ENCODE peak calls at places on chromosome 10, in five cellular contexts. One of them, this sample, is unnamed.

GRCh38 chr10:28722065-28722803 is 44.9 kb downstream of the BAMBI start:
- DNase-seq in pancreas: no peak
- DNase-seq in AG04449: no peak
- DNase-seq in fibroblast of pulmonary artery: peak
- DNase-seq in IMR-90: peak
- DNase-seq in this sample: peak

GRCh38 chr10:89837173-89838001 is 136.0 kb downstream of the KIF20B start:
- DNase-seq in pancreas: peak
- DNase-seq in AG04449: no peak
- DNase-seq in fibroblast of pulmonary artery: peak
- DNase-seq in IMR-90: peak
- DNase-seq in this sample: no peak

GRCh38 chr10:48429309-48429708 is 122.8 kb downstream of the MAPK8 start:
- DNase-seq in pancreas: no peak
- DNase-seq in AG04449: no peak
- DNase-seq in fibroblast of pulmonary artery: no peak
- DNase-seq in IMR-90: no peak
- DNase-seq in this sample: no peak

GRCh38 chr10:71694567-71694968 is 25.0 kb downstream of the C10orf105 start:
- DNase-seq in pancreas: no peak
- DNase-seq in AG04449: no peak
- DNase-seq in fibroblast of pulmonary artery: no peak
- DNase-seq in IMR-90: no peak
- DNase-seq in this sample: no peak

GRCh38 chr10:55630491-55631056 is 730.5 kb downstream of the ZWINT start:
- DNase-seq in pancreas: no peak
- DNase-seq in AG04449: no peak
- DNase-seq in fibroblast of pulmonary artery: peak
- DNase-seq in IMR-90: no peak
- DNase-seq in this sample: peak

GRCh38 chr10:92799591-92799990 is 48.7 kb upstream of the EXOC6 start:
- DNase-seq in pancreas: no peak
- DNase-seq in AG04449: no peak
- DNase-seq in fibroblast of pulmonary artery: peak
- DNase-seq in IMR-90: peak
- DNase-seq in this sample: no peak

GRCh38 chr10:77160679-77161078 is 476.9 kb downstream of the KCNMA1 start:
- DNase-seq in pancreas: no peak
- DNase-seq in AG04449: peak
- DNase-seq in fibroblast of pulmonary artery: peak
- DNase-seq in IMR-90: peak
- DNase-seq in this sample: no peak

GRCh38 chr10:78450807-78451485 is 417.3 kb downstream of the RPS24 start:
- DNase-seq in pancreas: no peak
- DNase-seq in AG04449: no peak
- DNase-seq in fibroblast of pulmonary artery: no peak
- DNase-seq in IMR-90: no peak
- DNase-seq in this sample: no peak

GRCh38 chr10:132912225-132912684 is 30.1 kb downstream of the CFAP46 start:
- DNase-seq in pancreas: no peak
- DNase-seq in AG04449: no peak
- DNase-seq in fibroblast of pulmonary artery: no peak
- DNase-seq in IMR-90: no peak
- DNase-seq in this sample: no peak

GRCh38 chr10:4267084-4267774 is 482.2 kb upstream of the KLF6 start:
- DNase-seq in pancreas: no peak
- DNase-seq in AG04449: no peak
- DNase-seq in fibroblast of pulmonary artery: peak
- DNase-seq in IMR-90: peak
- DNase-seq in this sample: no peak

GRCh38 chr10:101112799-101113594 is 18.1 kb upstream of the TLX1 start:
- DNase-seq in pancreas: no peak
- DNase-seq in AG04449: no peak
- DNase-seq in fibroblast of pulmonary artery: no peak
- DNase-seq in IMR-90: no peak
- DNase-seq in this sample: no peak

GRCh38 chr10:87594864-87595263 is 64.8 kb upstream of the PAPSS2 start:
- DNase-seq in pancreas: no peak
- DNase-seq in AG04449: no peak
- DNase-seq in fibroblast of pulmonary artery: no peak
- DNase-seq in IMR-90: no peak
- DNase-seq in this sample: no peak

GRCh38 chr10:31103096-31103495 is 71.4 kb upstream of the ZNF438 start:
- DNase-seq in pancreas: no peak
- DNase-seq in AG04449: no peak
- DNase-seq in fibroblast of pulmonary artery: no peak
- DNase-seq in IMR-90: peak
- DNase-seq in this sample: no peak

GRCh38 chr10:77909755-77910375 is 16.7 kb downstream of the DLG5 start:
- DNase-seq in pancreas: no peak
- DNase-seq in AG04449: no peak
- DNase-seq in fibroblast of pulmonary artery: peak
- DNase-seq in IMR-90: peak
- DNase-seq in this sample: no peak

GRCh38 chr10:76191371-76191770 is 759.9 kb downstream of the LRMDA start:
- DNase-seq in pancreas: no peak
- DNase-seq in AG04449: no peak
- DNase-seq in fibroblast of pulmonary artery: no peak
- DNase-seq in IMR-90: no peak
- DNase-seq in this sample: no peak

DNA sequence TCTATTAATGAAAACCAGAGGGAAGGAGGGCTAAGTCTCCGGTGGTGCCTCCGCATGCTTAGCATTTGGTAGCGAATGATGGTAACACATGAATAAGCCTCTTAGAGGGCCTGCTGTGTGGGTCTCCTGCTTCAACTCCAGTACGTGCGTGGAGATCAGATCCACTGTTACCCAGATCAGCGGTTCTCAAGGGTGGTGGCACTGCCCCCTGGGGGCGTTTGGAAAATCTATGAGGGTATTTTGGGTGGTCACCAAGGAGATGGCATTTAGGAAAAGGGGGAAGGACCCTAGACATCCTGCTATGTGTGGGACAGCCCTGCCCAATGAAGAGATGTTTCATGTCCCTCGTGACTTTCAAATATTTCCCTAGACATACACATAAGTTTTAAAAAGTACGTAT is 57.1 kb upstream of the TM9SF3 start:
- DNase-seq in pancreas: no peak
- DNase-seq in AG04449: no peak
- DNase-seq in fibroblast of pulmonary artery: no peak
- DNase-seq in IMR-90: no peak
- DNase-seq in this sample: no peak
- TF ChIP-seq CTCF in pancreas: no peak
- TF ChIP-seq CTCF in AG04449: no peak
- TF ChIP-seq CTCF in fibroblast of pulmonary artery: no peak
- TF ChIP-seq CTCF in IMR-90: no peak
- TF ChIP-seq CTCF in this sample: no peak

DNA sequence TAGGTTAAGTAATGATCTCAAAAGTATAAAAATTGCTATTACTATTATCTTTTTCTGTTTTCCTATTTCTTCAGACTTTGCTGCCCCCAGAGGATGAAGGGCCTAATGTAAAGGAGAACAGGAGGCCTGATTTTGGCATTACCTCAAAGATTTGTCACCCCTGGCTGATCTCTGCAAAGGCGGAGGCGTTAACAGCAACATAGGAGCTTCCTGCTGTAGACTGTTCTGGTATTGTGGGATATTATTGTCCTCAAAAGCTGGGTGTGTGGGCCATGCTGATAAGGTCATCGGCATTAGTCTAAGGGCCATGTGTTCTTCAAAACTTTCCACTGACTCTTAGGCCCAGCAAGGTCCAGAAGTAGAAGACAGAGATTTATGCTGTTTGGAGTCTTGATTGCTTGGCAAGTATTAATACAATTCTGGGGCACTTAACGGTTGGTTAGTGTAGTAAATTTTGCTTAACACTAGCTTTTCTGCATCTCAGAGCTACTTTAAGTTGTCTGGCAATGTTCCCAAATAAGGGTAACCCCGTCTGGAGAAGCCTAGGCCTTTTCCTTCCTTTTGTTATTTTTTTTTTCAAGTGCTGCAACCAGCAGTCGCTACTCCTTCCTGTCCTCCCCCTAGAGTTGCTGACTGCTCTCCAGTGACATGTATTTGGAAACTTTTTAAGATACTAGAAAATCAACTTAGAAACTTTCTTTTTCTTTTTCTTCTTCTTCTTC is 14.0 kb upstream of the ENTPD1 start:
- DNase-seq in pancreas: no peak
- DNase-seq in AG04449: no peak
- DNase-seq in fibroblast of pulmonary artery: peak
- DNase-seq in IMR-90: peak
- DNase-seq in this sample: no peak
- TF ChIP-seq CTCF in pancreas: no peak
- TF ChIP-seq CTCF in AG04449: no peak
- TF ChIP-seq CTCF in fibroblast of pulmonary artery: peak
- TF ChIP-seq CTCF in IMR-90: peak
- TF ChIP-seq CTCF in this sample: no peak

GRCh38 chr10:36882781-36883180 is 242.6 kb upstream of the ANKRD30A start:
- DNase-seq in pancreas: no peak
- DNase-seq in AG04449: no peak
- DNase-seq in fibroblast of pulmonary artery: no peak
- DNase-seq in IMR-90: no peak
- DNase-seq in this sample: no peak

GRCh38 chr10:36885746-36886145 is 239.7 kb upstream of the ANKRD30A start:
- DNase-seq in pancreas: no peak
- DNase-seq in AG04449: no peak
- DNase-seq in fibroblast of pulmonary artery: no peak
- DNase-seq in IMR-90: no peak
- DNase-seq in this sample: no peak

GRCh38 chr10:36886303-36886891 is 239.0 kb upstream of the ANKRD30A start:
- DNase-seq in pancreas: no peak
- DNase-seq in AG04449: no peak
- DNase-seq in fibroblast of pulmonary artery: no peak
- DNase-seq in IMR-90: no peak
- DNase-seq in this sample: no peak

DNA sequence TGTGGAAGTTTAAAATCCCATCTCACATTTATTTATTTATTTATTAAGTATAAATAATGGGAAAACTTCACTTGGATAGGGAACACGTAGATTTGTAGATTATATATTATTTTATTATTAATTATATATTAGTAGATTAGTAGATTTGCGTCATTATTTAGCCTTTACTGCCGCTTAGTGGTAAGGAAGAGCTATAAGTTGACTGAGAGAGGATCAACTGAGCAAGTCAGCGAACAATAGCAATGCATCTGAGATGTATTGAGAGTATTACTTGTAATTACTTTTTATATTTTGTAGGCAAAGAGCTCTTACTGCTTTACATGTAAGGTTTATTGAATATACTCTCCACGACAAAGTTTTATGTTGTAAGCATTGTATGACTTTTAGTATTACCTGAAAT is 244.5 kb upstream of the ANKRD30A start:
- DNase-seq in pancreas: no peak
- DNase-seq in AG04449: no peak
- DNase-seq in fibroblast of pulmonary artery: peak
- DNase-seq in IMR-90: peak
- DNase-seq in this sample: no peak
- TF ChIP-seq CTCF in pancreas: peak
- TF ChIP-seq CTCF in AG04449: peak
- TF ChIP-seq CTCF in fibroblast of pulmonary artery: peak
- TF ChIP-seq CTCF in IMR-90: peak
- TF ChIP-seq CTCF in this sample: peak

GRCh38 chr10:33665512-33665911 is 331.0 kb upstream of the NRP1 start:
- DNase-seq in pancreas: no peak
- DNase-seq in AG04449: no peak
- DNase-seq in fibroblast of pulmonary artery: peak
- DNase-seq in IMR-90: peak
- DNase-seq in this sample: no peak

GRCh38 chr10:33660329-33660728 is 325.9 kb upstream of the NRP1 start:
- DNase-seq in pancreas: no peak
- DNase-seq in AG04449: no peak
- DNase-seq in fibroblast of pulmonary artery: no peak
- DNase-seq in IMR-90: no peak
- DNase-seq in this sample: no peak

GRCh38 chr10:33657913-33658312 is 323.4 kb upstream of the NRP1 start:
- DNase-seq in pancreas: no peak
- DNase-seq in AG04449: no peak
- DNase-seq in fibroblast of pulmonary artery: no peak
- DNase-seq in IMR-90: no peak
- DNase-seq in this sample: no peak

GRCh38 chr10:33664070-33664469 is 329.6 kb upstream of the NRP1 start:
- DNase-seq in pancreas: no peak
- DNase-seq in AG04449: no peak
- DNase-seq in fibroblast of pulmonary artery: no peak
- DNase-seq in IMR-90: no peak
- DNase-seq in this sample: no peak

DNA sequence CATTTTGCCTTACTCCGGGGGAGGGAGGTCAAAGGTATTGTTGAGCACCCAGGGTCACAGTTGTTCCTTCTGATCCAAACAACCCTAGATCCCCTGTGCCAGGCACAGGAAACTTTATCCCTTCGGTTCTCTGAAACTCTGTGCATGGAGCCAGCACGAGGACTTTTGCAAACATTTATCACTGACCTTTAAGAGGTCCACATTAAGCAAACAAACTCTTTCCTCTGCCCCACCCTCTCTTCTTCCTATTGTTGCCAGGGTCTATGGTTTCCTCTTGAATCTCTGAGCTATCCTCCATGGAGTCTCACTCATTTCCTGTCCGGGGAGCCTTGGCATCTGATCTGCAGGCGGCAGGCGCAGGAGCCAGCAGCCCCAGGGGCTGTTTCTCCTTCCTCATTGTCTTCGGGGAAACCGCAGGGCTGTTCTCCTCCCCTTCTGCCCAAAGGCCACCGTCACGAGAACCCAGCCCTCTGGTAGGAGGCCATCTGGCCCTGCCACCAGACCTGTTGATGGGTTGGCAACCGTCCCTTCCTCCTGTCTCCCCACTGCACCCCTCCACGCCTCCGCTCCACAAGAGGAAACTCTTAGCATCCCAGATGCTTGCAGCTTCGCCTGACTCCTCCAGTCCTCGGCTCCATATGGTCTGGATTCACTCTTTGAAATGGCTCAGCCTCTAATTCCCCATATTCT is 327.3 kb upstream of the NRP1 start:
- DNase-seq in pancreas: peak
- DNase-seq in AG04449: no peak
- DNase-seq in fibroblast of pulmonary artery: peak
- DNase-seq in IMR-90: no peak
- DNase-seq in this sample: peak
- TF ChIP-seq CTCF in pancreas: no peak
- TF ChIP-seq CTCF in AG04449: no peak
- TF ChIP-seq CTCF in fibroblast of pulmonary artery: no peak
- TF ChIP-seq CTCF in IMR-90: no peak
- TF ChIP-seq CTCF in this sample: no peak

GRCh38 chr10:24513155-24513554 is 210.5 kb downstream of the ARHGAP21 start:
- DNase-seq in pancreas: no peak
- DNase-seq in AG04449: no peak
- DNase-seq in fibroblast of pulmonary artery: peak
- DNase-seq in IMR-90: peak
- DNase-seq in this sample: no peak
- TF ChIP-seq CTCF in pancreas: no peak
- TF ChIP-seq CTCF in AG04449: peak
- TF ChIP-seq CTCF in fibroblast of pulmonary artery: peak
- TF ChIP-seq CTCF in IMR-90: peak
- TF ChIP-seq CTCF in this sample: peak